ENCODE peak calls at places on chromosomes 12 and 14, in four cellular contexts. R is mesothelial cell of epicardium; X is IMR-90; B is stimulated activated CD8-positive, alpha-beta memory T cell treated with anti-CD3 and anti-CD28 coated beads, Interleukin-12 subunit alpha, Interleukin-12 subunit beta, amount 100 ng/mL, for 4 hours. J is an unnamed sample.

GRCh38 chr12:130162267-130162666 is at the start of gene FZD10:
- DNase-seq in R (peak), X (no peak), B (no peak), J (no peak)

GRCh38 chr12:20549115-20549719 is 145.9 kb upstream of the SLCO1C1 start:
- DNase-seq in R (peak), X (peak), B (no peak), J (no peak)

GRCh38 chr14:104350463-104351185 is 212.2 kb downstream of the KIF26A start:
- DNase-seq in R (no peak), X (no peak), B (no peak), J (no peak)

GRCh38 chr12:42346603-42347002 is 20.6 kb downstream of the PPHLN1 start:
- DNase-seq in R (no peak), X (no peak), B (no peak), J (no peak)

GRCh38 chr14:35374273-35374681 is 30.3 kb downstream of the NFKBIA start:
- DNase-seq in R (no peak), X (peak), B (no peak), J (peak)

GRCh38 chr14:79150226-79150625 is 980.1 kb downstream of the NRXN3 start:
- DNase-seq in R (no peak), X (no peak), B (no peak), J (no peak)

GRCh38 chr14:97781961-97782360 is 984.8 kb downstream of the VRK1 start:
- DNase-seq in R (no peak), X (no peak), B (no peak), J (no peak)

GRCh38 chr12:83827193-83827592 is 1085.4 kb downstream of the SLC6A15 start:
- DNase-seq in R (no peak), X (no peak), B (no peak), J (no peak)

GRCh38 chr14:77097006-77097688 is 911 bp upstream of the CIPC start:
- DNase-seq in R (no peak), X (peak), B (no peak), J (no peak)

GRCh38 chr12:45388545-45388944 is 172.7 kb downstream of the ANO6 start:
- DNase-seq in R (no peak), X (peak), B (no peak), J (peak)

GRCh38 chr12:123121670-123122069 is 29.2 kb downstream of the PITPNM2 start:
- DNase-seq in R (no peak), X (no peak), B (no peak), J (no peak)

J was measured in retinal pigment epithelial cell.